ENCODE peak calls at places on chromosomes 12 and 14, in eight cellular contexts. One of them, this sample, is unnamed.

GRCh38 chr14:65838565-65838964 is 426.0 kb downstream of the FUT8 start:
- DNase-seq in SJCRH30: no peak
- DNase-seq in left colon: no peak
- DNase-seq in PC-3: no peak
- DNase-seq in stimulated activated CD8-positive, alpha-beta memory T cell treated with anti-CD3 and anti-CD28 coated beads, Interleukin-15, amount 100 ng/mL, for 24 hours: no peak
- DNase-seq in brain pericyte: no peak
- DNase-seq in mucosa of gallbladder: no peak
- DNase-seq in germinal center: no peak
- DNase-seq in this sample: no peak

GRCh38 chr14:58298880-58299664 is 717 bp downstream of the ARID4A start:
- DNase-seq in SJCRH30: peak
- DNase-seq in left colon: peak
- DNase-seq in PC-3: no peak
- DNase-seq in stimulated activated CD8-positive, alpha-beta memory T cell treated with anti-CD3 and anti-CD28 coated beads, Interleukin-15, amount 100 ng/mL, for 24 hours: peak
- DNase-seq in brain pericyte: no peak
- DNase-seq in mucosa of gallbladder: peak
- DNase-seq in germinal center: peak
- DNase-seq in this sample: no peak

GRCh38 chr12:48773686-48774085 is 15.2 kb downstream of the ADCY6 start:
- DNase-seq in SJCRH30: no peak
- DNase-seq in left colon: no peak
- DNase-seq in PC-3: no peak
- DNase-seq in stimulated activated CD8-positive, alpha-beta memory T cell treated with anti-CD3 and anti-CD28 coated beads, Interleukin-15, amount 100 ng/mL, for 24 hours: no peak
- DNase-seq in brain pericyte: no peak
- DNase-seq in mucosa of gallbladder: no peak
- DNase-seq in germinal center: no peak
- DNase-seq in this sample: no peak

GRCh38 chr14:32785585-32785984 is 153.1 kb upstream of the NPAS3 start:
- DNase-seq in SJCRH30: no peak
- DNase-seq in left colon: no peak
- DNase-seq in PC-3: no peak
- DNase-seq in stimulated activated CD8-positive, alpha-beta memory T cell treated with anti-CD3 and anti-CD28 coated beads, Interleukin-15, amount 100 ng/mL, for 24 hours: no peak
- DNase-seq in brain pericyte: no peak
- DNase-seq in mucosa of gallbladder: no peak
- DNase-seq in germinal center: no peak
- DNase-seq in this sample: no peak

GRCh38 chr14:66247662-66248061 is 238.5 kb upstream of the CCDC196 start:
- DNase-seq in SJCRH30: no peak
- DNase-seq in left colon: no peak
- DNase-seq in PC-3: no peak
- DNase-seq in stimulated activated CD8-positive, alpha-beta memory T cell treated with anti-CD3 and anti-CD28 coated beads, Interleukin-15, amount 100 ng/mL, for 24 hours: no peak
- DNase-seq in brain pericyte: no peak
- DNase-seq in mucosa of gallbladder: no peak
- DNase-seq in germinal center: no peak
- DNase-seq in this sample: no peak

GRCh38 chr14:67623114-67623513 is 3.4 kb downstream of the ARG2 start:
- DNase-seq in SJCRH30: no peak
- DNase-seq in left colon: no peak
- DNase-seq in PC-3: peak
- DNase-seq in stimulated activated CD8-positive, alpha-beta memory T cell treated with anti-CD3 and anti-CD28 coated beads, Interleukin-15, amount 100 ng/mL, for 24 hours: no peak
- DNase-seq in brain pericyte: no peak
- DNase-seq in mucosa of gallbladder: no peak
- DNase-seq in germinal center: no peak
- DNase-seq in this sample: no peak

GRCh38 chr12:124296916-124297351 is 2.0 kb downstream of the RFLNA start:
- DNase-seq in SJCRH30: no peak
- DNase-seq in left colon: no peak
- DNase-seq in PC-3: no peak
- DNase-seq in stimulated activated CD8-positive, alpha-beta memory T cell treated with anti-CD3 and anti-CD28 coated beads, Interleukin-15, amount 100 ng/mL, for 24 hours: no peak
- DNase-seq in brain pericyte: no peak
- DNase-seq in mucosa of gallbladder: no peak
- DNase-seq in germinal center: no peak
- DNase-seq in this sample: no peak

GRCh38 chr12:87253157-87253556 is 776.0 kb downstream of the C12orf50 start:
- DNase-seq in SJCRH30: no peak
- DNase-seq in left colon: no peak
- DNase-seq in PC-3: peak
- DNase-seq in stimulated activated CD8-positive, alpha-beta memory T cell treated with anti-CD3 and anti-CD28 coated beads, Interleukin-15, amount 100 ng/mL, for 24 hours: no peak
- DNase-seq in brain pericyte: no peak
- DNase-seq in mucosa of gallbladder: peak
- DNase-seq in germinal center: no peak
- DNase-seq in this sample: no peak

GRCh38 chr14:73188501-73188903 is 48.8 kb upstream of the PAPLN start:
- DNase-seq in SJCRH30: no peak
- DNase-seq in left colon: no peak
- DNase-seq in PC-3: peak
- DNase-seq in stimulated activated CD8-positive, alpha-beta memory T cell treated with anti-CD3 and anti-CD28 coated beads, Interleukin-15, amount 100 ng/mL, for 24 hours: no peak
- DNase-seq in brain pericyte: peak
- DNase-seq in mucosa of gallbladder: no peak
- DNase-seq in germinal center: no peak
- DNase-seq in this sample: no peak

GRCh38 chr12:18476866-18477265 is 215.5 kb downstream of the PIK3C2G start:
- DNase-seq in SJCRH30: no peak
- DNase-seq in left colon: no peak
- DNase-seq in PC-3: no peak
- DNase-seq in stimulated activated CD8-positive, alpha-beta memory T cell treated with anti-CD3 and anti-CD28 coated beads, Interleukin-15, amount 100 ng/mL, for 24 hours: no peak
- DNase-seq in brain pericyte: no peak
- DNase-seq in mucosa of gallbladder: no peak
- DNase-seq in germinal center: no peak
- DNase-seq in this sample: no peak

GRCh38 chr12:85663631-85664030 is 172.6 kb downstream of the RASSF9 start:
- DNase-seq in SJCRH30: no peak
- DNase-seq in left colon: no peak
- DNase-seq in PC-3: no peak
- DNase-seq in stimulated activated CD8-positive, alpha-beta memory T cell treated with anti-CD3 and anti-CD28 coated beads, Interleukin-15, amount 100 ng/mL, for 24 hours: no peak
- DNase-seq in brain pericyte: no peak
- DNase-seq in mucosa of gallbladder: no peak
- DNase-seq in germinal center: no peak
- DNase-seq in this sample: no peak

GRCh38 chr14:94103554-94104165 is 6.9 kb upstream of the IFI27 start:
- DNase-seq in SJCRH30: no peak
- DNase-seq in left colon: no peak
- DNase-seq in PC-3: no peak
- DNase-seq in stimulated activated CD8-positive, alpha-beta memory T cell treated with anti-CD3 and anti-CD28 coated beads, Interleukin-15, amount 100 ng/mL, for 24 hours: no peak
- DNase-seq in brain pericyte: no peak
- DNase-seq in mucosa of gallbladder: no peak
- DNase-seq in germinal center: no peak
- DNase-seq in this sample: no peak

GRCh38 chr12:124709722-124710656 is 142.6 kb upstream of the NCOR2 start:
- DNase-seq in SJCRH30: no peak
- DNase-seq in left colon: no peak
- DNase-seq in PC-3: no peak
- DNase-seq in stimulated activated CD8-positive, alpha-beta memory T cell treated with anti-CD3 and anti-CD28 coated beads, Interleukin-15, amount 100 ng/mL, for 24 hours: no peak
- DNase-seq in brain pericyte: no peak
- DNase-seq in mucosa of gallbladder: no peak
- DNase-seq in germinal center: no peak
- DNase-seq in this sample: no peak

GRCh38 chr12:64137117-64137516 is 85.0 kb downstream of the KICS2 start:
- DNase-seq in SJCRH30: no peak
- DNase-seq in left colon: no peak
- DNase-seq in PC-3: peak
- DNase-seq in stimulated activated CD8-positive, alpha-beta memory T cell treated with anti-CD3 and anti-CD28 coated beads, Interleukin-15, amount 100 ng/mL, for 24 hours: no peak
- DNase-seq in brain pericyte: no peak
- DNase-seq in mucosa of gallbladder: no peak
- DNase-seq in germinal center: no peak
- DNase-seq in this sample: no peak

GRCh38 chr12:82461393-82461792 is 103.1 kb downstream of the METTL25 start:
- DNase-seq in SJCRH30: no peak
- DNase-seq in left colon: no peak
- DNase-seq in PC-3: peak
- DNase-seq in stimulated activated CD8-positive, alpha-beta memory T cell treated with anti-CD3 and anti-CD28 coated beads, Interleukin-15, amount 100 ng/mL, for 24 hours: no peak
- DNase-seq in brain pericyte: no peak
- DNase-seq in mucosa of gallbladder: no peak
- DNase-seq in germinal center: no peak
- DNase-seq in this sample: no peak

GRCh38 chr14:69118313-69118712 is 34.6 kb downstream of the DCAF5 start:
- DNase-seq in SJCRH30: no peak
- DNase-seq in left colon: no peak
- DNase-seq in PC-3: no peak
- DNase-seq in stimulated activated CD8-positive, alpha-beta memory T cell treated with anti-CD3 and anti-CD28 coated beads, Interleukin-15, amount 100 ng/mL, for 24 hours: no peak
- DNase-seq in brain pericyte: no peak
- DNase-seq in mucosa of gallbladder: no peak
- DNase-seq in germinal center: no peak
- DNase-seq in this sample: no peak

GRCh38 chr14:89616425-89617141 is 199.6 kb upstream of the FOXN3 start:
- DNase-seq in SJCRH30: peak
- DNase-seq in left colon: no peak
- DNase-seq in PC-3: no peak
- DNase-seq in stimulated activated CD8-positive, alpha-beta memory T cell treated with anti-CD3 and anti-CD28 coated beads, Interleukin-15, amount 100 ng/mL, for 24 hours: no peak
- DNase-seq in brain pericyte: no peak
- DNase-seq in mucosa of gallbladder: no peak
- DNase-seq in germinal center: peak
- DNase-seq in this sample: no peak

GRCh38 chr14:24351517-24351916 is 11.7 kb upstream of the RIPK3 start:
- DNase-seq in SJCRH30: no peak
- DNase-seq in left colon: no peak
- DNase-seq in PC-3: peak
- DNase-seq in stimulated activated CD8-positive, alpha-beta memory T cell treated with anti-CD3 and anti-CD28 coated beads, Interleukin-15, amount 100 ng/mL, for 24 hours: no peak
- DNase-seq in brain pericyte: no peak
- DNase-seq in mucosa of gallbladder: no peak
- DNase-seq in germinal center: no peak
- DNase-seq in this sample: no peak

GRCh38 chr12:114684098-114684869 is at the start of gene TBX3:
- DNase-seq in SJCRH30: no peak
- DNase-seq in left colon: peak
- DNase-seq in PC-3: peak
- DNase-seq in stimulated activated CD8-positive, alpha-beta memory T cell treated with anti-CD3 and anti-CD28 coated beads, Interleukin-15, amount 100 ng/mL, for 24 hours: no peak
- DNase-seq in brain pericyte: peak
- DNase-seq in mucosa of gallbladder: peak
- DNase-seq in germinal center: peak
- DNase-seq in this sample: peak

GRCh38 chr12:26017484-26018211 is 59.2 kb downstream of the RASSF8 start:
- DNase-seq in SJCRH30: peak
- DNase-seq in left colon: no peak
- DNase-seq in PC-3: peak
- DNase-seq in stimulated activated CD8-positive, alpha-beta memory T cell treated with anti-CD3 and anti-CD28 coated beads, Interleukin-15, amount 100 ng/mL, for 24 hours: no peak
- DNase-seq in brain pericyte: no peak
- DNase-seq in mucosa of gallbladder: no peak
- DNase-seq in germinal center: no peak
- DNase-seq in this sample: no peak

GRCh38 chr12:103827800-103828440 is 13.1 kb downstream of the NT5DC3 start:
- DNase-seq in SJCRH30: no peak
- DNase-seq in left colon: no peak
- DNase-seq in PC-3: no peak
- DNase-seq in stimulated activated CD8-positive, alpha-beta memory T cell treated with anti-CD3 and anti-CD28 coated beads, Interleukin-15, amount 100 ng/mL, for 24 hours: no peak
- DNase-seq in brain pericyte: no peak
- DNase-seq in mucosa of gallbladder: no peak
- DNase-seq in germinal center: no peak
- DNase-seq in this sample: no peak

GRCh38 chr12:68915055-68915454 is 17.9 kb downstream of the CPM start:
- DNase-seq in SJCRH30: no peak
- DNase-seq in left colon: no peak
- DNase-seq in PC-3: peak
- DNase-seq in stimulated activated CD8-positive, alpha-beta memory T cell treated with anti-CD3 and anti-CD28 coated beads, Interleukin-15, amount 100 ng/mL, for 24 hours: no peak
- DNase-seq in brain pericyte: no peak
- DNase-seq in mucosa of gallbladder: no peak
- DNase-seq in germinal center: no peak
- DNase-seq in this sample: no peak

GRCh38 chr12:120350576-120351350 is 18.2 kb downstream of the MSI1 start:
- DNase-seq in SJCRH30: no peak
- DNase-seq in left colon: no peak
- DNase-seq in PC-3: no peak
- DNase-seq in stimulated activated CD8-positive, alpha-beta memory T cell treated with anti-CD3 and anti-CD28 coated beads, Interleukin-15, amount 100 ng/mL, for 24 hours: no peak
- DNase-seq in brain pericyte: no peak
- DNase-seq in mucosa of gallbladder: no peak
- DNase-seq in germinal center: no peak
- DNase-seq in this sample: no peak

GRCh38 chr14:36397357-36397756 is 76.9 kb upstream of the MBIP start:
- DNase-seq in SJCRH30: no peak
- DNase-seq in left colon: no peak
- DNase-seq in PC-3: no peak
- DNase-seq in stimulated activated CD8-positive, alpha-beta memory T cell treated with anti-CD3 and anti-CD28 coated beads, Interleukin-15, amount 100 ng/mL, for 24 hours: no peak
- DNase-seq in brain pericyte: no peak
- DNase-seq in mucosa of gallbladder: no peak
- DNase-seq in germinal center: no peak
- DNase-seq in this sample: no peak

GRCh38 chr14:32010561-32011188 is 66.4 kb upstream of the ARHGAP5 start:
- DNase-seq in SJCRH30: peak
- DNase-seq in left colon: no peak
- DNase-seq in PC-3: peak
- DNase-seq in stimulated activated CD8-positive, alpha-beta memory T cell treated with anti-CD3 and anti-CD28 coated beads, Interleukin-15, amount 100 ng/mL, for 24 hours: no peak
- DNase-seq in brain pericyte: no peak
- DNase-seq in mucosa of gallbladder: no peak
- DNase-seq in germinal center: no peak
- DNase-seq in this sample: no peak

GRCh38 chr12:13179159-13180074 is 17.1 kb upstream of the EMP1 start:
- DNase-seq in SJCRH30: peak
- DNase-seq in left colon: peak
- DNase-seq in PC-3: peak
- DNase-seq in stimulated activated CD8-positive, alpha-beta memory T cell treated with anti-CD3 and anti-CD28 coated beads, Interleukin-15, amount 100 ng/mL, for 24 hours: no peak
- DNase-seq in brain pericyte: no peak
- DNase-seq in mucosa of gallbladder: peak
- DNase-seq in germinal center: peak
- DNase-seq in this sample: peak

GRCh38 chr14:37428954-37429353 is 166.1 kb downstream of the FOXA1 start:
- DNase-seq in SJCRH30: no peak
- DNase-seq in left colon: no peak
- DNase-seq in PC-3: peak
- DNase-seq in stimulated activated CD8-positive, alpha-beta memory T cell treated with anti-CD3 and anti-CD28 coated beads, Interleukin-15, amount 100 ng/mL, for 24 hours: no peak
- DNase-seq in brain pericyte: no peak
- DNase-seq in mucosa of gallbladder: no peak
- DNase-seq in germinal center: no peak
- DNase-seq in this sample: no peak

GRCh38 chr14:105974902-105975301 is 448.5 kb downstream of the TMEM121 start:
- DNase-seq in SJCRH30: peak
- DNase-seq in left colon: no peak
- DNase-seq in PC-3: no peak
- DNase-seq in stimulated activated CD8-positive, alpha-beta memory T cell treated with anti-CD3 and anti-CD28 coated beads, Interleukin-15, amount 100 ng/mL, for 24 hours: peak
- DNase-seq in brain pericyte: no peak
- DNase-seq in mucosa of gallbladder: no peak
- DNase-seq in germinal center: peak
- DNase-seq in this sample: no peak

GRCh38 chr14:21093769-21094681 is 4.4 kb downstream of the ZNF219 start:
- DNase-seq in SJCRH30: no peak
- DNase-seq in left colon: no peak
- DNase-seq in PC-3: no peak
- DNase-seq in stimulated activated CD8-positive, alpha-beta memory T cell treated with anti-CD3 and anti-CD28 coated beads, Interleukin-15, amount 100 ng/mL, for 24 hours: no peak
- DNase-seq in brain pericyte: no peak
- DNase-seq in mucosa of gallbladder: no peak
- DNase-seq in germinal center: no peak
- DNase-seq in this sample: no peak

GRCh38 chr12:95943231-95943842 is at the start of gene AMDHD1:
- DNase-seq in SJCRH30: peak
- DNase-seq in left colon: peak
- DNase-seq in PC-3: peak
- DNase-seq in stimulated activated CD8-positive, alpha-beta memory T cell treated with anti-CD3 and anti-CD28 coated beads, Interleukin-15, amount 100 ng/mL, for 24 hours: peak
- DNase-seq in brain pericyte: no peak
- DNase-seq in mucosa of gallbladder: peak
- DNase-seq in germinal center: peak
- DNase-seq in this sample: peak

GRCh38 chr14:104392001-104392395 is 187.6 kb upstream of the C14orf180 start:
- DNase-seq in SJCRH30: peak
- DNase-seq in left colon: no peak
- DNase-seq in PC-3: no peak
- DNase-seq in stimulated activated CD8-positive, alpha-beta memory T cell treated with anti-CD3 and anti-CD28 coated beads, Interleukin-15, amount 100 ng/mL, for 24 hours: no peak
- DNase-seq in brain pericyte: no peak
- DNase-seq in mucosa of gallbladder: no peak
- DNase-seq in germinal center: no peak
- DNase-seq in this sample: no peak

GRCh38 chr12:100404769-100405407 is 48.0 kb downstream of the SLC17A8 start:
- DNase-seq in SJCRH30: peak
- DNase-seq in left colon: no peak
- DNase-seq in PC-3: peak
- DNase-seq in stimulated activated CD8-positive, alpha-beta memory T cell treated with anti-CD3 and anti-CD28 coated beads, Interleukin-15, amount 100 ng/mL, for 24 hours: no peak
- DNase-seq in brain pericyte: no peak
- DNase-seq in mucosa of gallbladder: no peak
- DNase-seq in germinal center: peak
- DNase-seq in this sample: no peak

GRCh38 chr14:75917322-75918251 is 64.2 kb downstream of the TGFB3 start:
- DNase-seq in SJCRH30: no peak
- DNase-seq in left colon: no peak
- DNase-seq in PC-3: no peak
- DNase-seq in stimulated activated CD8-positive, alpha-beta memory T cell treated with anti-CD3 and anti-CD28 coated beads, Interleukin-15, amount 100 ng/mL, for 24 hours: no peak
- DNase-seq in brain pericyte: no peak
- DNase-seq in mucosa of gallbladder: no peak
- DNase-seq in germinal center: no peak
- DNase-seq in this sample: no peak

GRCh38 chr14:52783211-52783610 is 8.2 kb downstream of the GNPNAT1 start:
- DNase-seq in SJCRH30: no peak
- DNase-seq in left colon: no peak
- DNase-seq in PC-3: no peak
- DNase-seq in stimulated activated CD8-positive, alpha-beta memory T cell treated with anti-CD3 and anti-CD28 coated beads, Interleukin-15, amount 100 ng/mL, for 24 hours: no peak
- DNase-seq in brain pericyte: no peak
- DNase-seq in mucosa of gallbladder: no peak
- DNase-seq in germinal center: no peak
- DNase-seq in this sample: no peak

This sample was measured in breast epithelium.